ENCODE peak calls at places on chromosomes 5 and 9, in five cellular contexts. E is astrocyte of the spinal cord; H is ovary; W is CD8-positive, alpha-beta memory T cell; K is fibroblast of villous mesenchyme. T is an unnamed sample.

GRCh38 chr5:98103807-98104206 is 669.7 kb upstream of the RGMB start:
- DNase-seq in E (no peak), H (no peak), W (no peak), K (no peak), T (no peak)

GRCh38 chr5:15421798-15422456 is 78.1 kb upstream of the FBXL7 start:
- DNase-seq in E (peak), H (no peak), W (no peak), K (no peak), T (no peak)

GRCh38 chr5:149310947-149311675 is 34.2 kb upstream of the GRPEL2 start:
- DNase-seq in E (peak), H (no peak), W (no peak), K (peak), T (no peak)

GRCh38 chr9:115880221-115880620 is 273.4 kb upstream of the PAPPA start:
- DNase-seq in E (no peak), H (no peak), W (no peak), K (no peak), T (no peak)

GRCh38 chr5:103259705-103260355 is 1.3 kb downstream of the MACIR start:
- DNase-seq in E (peak), H (peak), W (no peak), K (peak), T (peak)

GRCh38 chr5:159316519-159317383 is 13.5 kb downstream of the IL12B start:
- DNase-seq in E (peak), H (peak), W (peak), K (peak), T (peak)

GRCh38 chr5:169354263-169354662 is 53.3 kb upstream of the SLIT3 start:
- DNase-seq in E (peak), H (no peak), W (no peak), K (peak), T (no peak)

GRCh38 chr5:149257875-149258705 is 13.6 kb upstream of the AFAP1L1 start:
- DNase-seq in E (peak), H (no peak), W (no peak), K (peak), T (no peak)

GRCh38 chr9:130927995-130928900 is 10.8 kb downstream of the FIBCD1 start:
- DNase-seq in E (peak), H (no peak), W (no peak), K (peak), T (peak)

GRCh38 chr5:58481066-58481676 is 10.1 kb upstream of the GAPT start:
- DNase-seq in E (no peak), H (no peak), W (no peak), K (no peak), T (no peak)

GRCh38 chr9:134493471-134494272 is 147.9 kb upstream of the COL5A1 start:
- DNase-seq in E (no peak), H (no peak), W (no peak), K (no peak), T (no peak)

GRCh38 chr5:151195622-151196021 is 28.3 kb downstream of the CCDC69 start:
- DNase-seq in E (no peak), H (no peak), W (no peak), K (peak), T (no peak)

GRCh38 chr9:5448016-5448415 is 2.3 kb upstream of the CD274 start:
- DNase-seq in E (no peak), H (no peak), W (no peak), K (no peak), T (no peak)
- H3K4me3 ChIP-seq in E (no peak), H (no peak), W (no peak), K (no peak), T (no peak)

GRCh38 chr5:30390095-30390494 is 803.4 kb upstream of the CDH6 start:
- DNase-seq in E (no peak), H (no peak), W (no peak), K (no peak), T (no peak)
- H3K4me3 ChIP-seq in E (no peak), H (no peak), W (no peak), K (no peak), T (no peak)

GRCh38 chr9:93130861-93131481 is 3.1 kb downstream of the NINJ1 start:
- DNase-seq in E (no peak), H (no peak), W (no peak), K (peak), T (no peak)
- H3K4me3 ChIP-seq in E (no peak), H (no peak), W (no peak), K (no peak), T (no peak)

GRCh38 chr9:114155967-114156294 is 594 bp downstream of the COL27A1 start:
- DNase-seq in E (no peak), H (no peak), W (no peak), K (no peak), T (no peak)
- H3K4me3 ChIP-seq in E (peak), H (peak), W (no peak), K (peak), T (peak)

GRCh38 chr5:133994990-133995333 is 9.8 kb downstream of the VDAC1 start:
- DNase-seq in E (no peak), H (no peak), W (no peak), K (no peak), T (no peak)

GRCh38 chr5:133995341-133995740 is 9.4 kb downstream of the VDAC1 start:
- DNase-seq in E (no peak), H (no peak), W (no peak), K (no peak), T (no peak)

GRCh38 chr5:133994297-133994989 is 10.3 kb downstream of the VDAC1 start:
- DNase-seq in E (no peak), H (no peak), W (no peak), K (no peak), T (no peak)

GRCh38 chr5:133996683-133997252 is 8.0 kb downstream of the VDAC1 start:
- DNase-seq in E (no peak), H (no peak), W (no peak), K (no peak), T (no peak)

GRCh38 chr5:133995903-133996563 is 8.7 kb downstream of the VDAC1 start:
- DNase-seq in E (no peak), H (no peak), W (no peak), K (no peak), T (no peak)
- H3K4me3 ChIP-seq in E (no peak), H (no peak), W (no peak), K (no peak), T (no peak)

T was measured in astrocyte of the cerebellum.